ENCODE peak calls at places on chromosomes 5 and 9, in five cellular contexts. One of them, this sample, is unnamed.

GRCh38 chr5:158383485-158383884 is 524.5 kb upstream of the CLINT1 start:
- DNase-seq in neural progenitor cell: no peak
- DNase-seq in GM23248: no peak
- DNase-seq in OCI-LY7: no peak
- DNase-seq in PC-3: no peak
- DNase-seq in this sample: no peak

GRCh38 chr9:134944916-134945315 is 27.2 kb upstream of the FCN1 start:
- DNase-seq in neural progenitor cell: no peak
- DNase-seq in GM23248: no peak
- DNase-seq in OCI-LY7: no peak
- DNase-seq in PC-3: no peak
- DNase-seq in this sample: no peak

GRCh38 chr9:117411547-117411946 is 3.3 kb downstream of the ASTN2 start:
- DNase-seq in PC-3: peak
- DNase-seq in neural progenitor cell: peak
- DNase-seq in GM23248: peak
- DNase-seq in OCI-LY7: peak
- DNase-seq in this sample: peak

GRCh38 chr5:123089971-123090640 is 1.1 kb downstream of the PRDM6 start:
- DNase-seq in GM23248: peak
- DNase-seq in OCI-LY7: no peak
- DNase-seq in neural progenitor cell: peak
- DNase-seq in PC-3: no peak
- DNase-seq in this sample: peak

GRCh38 chr5:36606437-36607113 is at the start of gene SLC1A3:
- DNase-seq in OCI-LY7: no peak
- DNase-seq in neural progenitor cell: peak
- DNase-seq in PC-3: peak
- DNase-seq in GM23248: peak
- DNase-seq in this sample: peak

GRCh38 chr5:158609328-158609727 is 490.4 kb downstream of the EBF1 start:
- DNase-seq in PC-3: no peak
- DNase-seq in neural progenitor cell: no peak
- DNase-seq in GM23248: peak
- DNase-seq in OCI-LY7: no peak
- DNase-seq in this sample: no peak

GRCh38 chr9:133945977-133946753 is 46.0 kb downstream of the VAV2 start:
- DNase-seq in neural progenitor cell: no peak
- DNase-seq in GM23248: no peak
- DNase-seq in PC-3: no peak
- DNase-seq in OCI-LY7: peak
- DNase-seq in this sample: no peak

GRCh38 chr9:106534800-106535199 is 328.2 kb upstream of the ZNF462 start:
- DNase-seq in OCI-LY7: no peak
- DNase-seq in GM23248: no peak
- DNase-seq in PC-3: no peak
- DNase-seq in neural progenitor cell: no peak
- DNase-seq in this sample: no peak

GRCh38 chr9:79809477-79809876 is 237.7 kb downstream of the TLE4 start:
- DNase-seq in OCI-LY7: no peak
- DNase-seq in neural progenitor cell: no peak
- DNase-seq in GM23248: no peak
- DNase-seq in PC-3: no peak
- DNase-seq in this sample: no peak

GRCh38 chr9:28671000-28671399 is 1097.7 kb upstream of the C9orf72 start:
- DNase-seq in GM23248: no peak
- DNase-seq in neural progenitor cell: no peak
- DNase-seq in OCI-LY7: no peak
- DNase-seq in PC-3: no peak
- DNase-seq in this sample: no peak

GRCh38 chr9:28662675-28663074 is 1089.4 kb upstream of the C9orf72 start:
- DNase-seq in neural progenitor cell: no peak
- DNase-seq in OCI-LY7: no peak
- DNase-seq in GM23248: no peak
- DNase-seq in PC-3: no peak
- DNase-seq in this sample: no peak

GRCh38 chr9:28668158-28668557 is 1094.9 kb upstream of the C9orf72 start:
- DNase-seq in OCI-LY7: no peak
- DNase-seq in neural progenitor cell: no peak
- DNase-seq in GM23248: no peak
- DNase-seq in PC-3: no peak
- DNase-seq in this sample: no peak
- TF ChIP-seq EZH2phosphoT487 in OCI-LY7: no peak
- TF ChIP-seq EZH2phosphoT487 in neural progenitor cell: no peak
- TF ChIP-seq EZH2phosphoT487 in GM23248: no peak
- TF ChIP-seq EZH2phosphoT487 in PC-3: no peak
- TF ChIP-seq EZH2phosphoT487 in this sample: no peak

GRCh38 chr9:36145970-36146369 is 9.4 kb downstream of the GLIPR2 start:
- DNase-seq in neural progenitor cell: no peak
- DNase-seq in PC-3: no peak
- DNase-seq in GM23248: no peak
- DNase-seq in OCI-LY7: no peak
- DNase-seq in this sample: no peak

GRCh38 chr9:36144322-36145206 is 8.0 kb downstream of the GLIPR2 start:
- DNase-seq in OCI-LY7: no peak
- DNase-seq in PC-3: no peak
- DNase-seq in neural progenitor cell: no peak
- DNase-seq in GM23248: no peak
- DNase-seq in this sample: no peak

GRCh38 chr9:36148652-36149051 is 12.1 kb downstream of the GLIPR2 start:
- DNase-seq in neural progenitor cell: no peak
- DNase-seq in PC-3: peak
- DNase-seq in OCI-LY7: no peak
- DNase-seq in GM23248: peak
- DNase-seq in this sample: peak

GRCh38 chr9:36147441-36148175 is 11.1 kb downstream of the GLIPR2 start:
- DNase-seq in GM23248: no peak
- DNase-seq in OCI-LY7: no peak
- DNase-seq in neural progenitor cell: no peak
- DNase-seq in PC-3: no peak
- DNase-seq in this sample: no peak

DNA sequence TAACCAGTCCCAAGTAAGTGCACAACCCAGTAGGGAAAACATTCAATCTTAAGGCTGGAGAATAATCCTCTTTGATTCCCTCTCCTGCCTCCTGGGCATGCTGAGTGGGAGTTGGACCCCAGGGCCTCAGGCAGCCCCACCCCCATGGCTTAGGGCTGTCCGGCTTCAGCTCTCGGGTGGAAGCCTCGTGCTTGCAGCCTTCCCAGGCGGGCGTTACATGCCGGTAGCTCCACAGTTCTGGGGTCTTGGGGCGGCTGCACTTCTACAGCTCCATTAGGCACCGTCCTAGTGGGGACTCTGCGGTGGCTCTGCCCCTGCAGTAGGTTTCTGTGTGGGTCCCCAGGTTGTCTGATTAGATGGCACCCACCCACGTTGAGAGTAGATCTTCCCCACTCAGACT is 10.1 kb downstream of the GLIPR2 start:
- DNase-seq in OCI-LY7: no peak
- DNase-seq in PC-3: no peak
- DNase-seq in neural progenitor cell: no peak
- DNase-seq in GM23248: no peak
- DNase-seq in this sample: no peak
- H3K27ac ChIP-seq in OCI-LY7: no peak
- H3K27ac ChIP-seq in PC-3: no peak
- H3K27ac ChIP-seq in neural progenitor cell: no peak
- H3K27ac ChIP-seq in GM23248: no peak
- H3K27ac ChIP-seq in this sample: no peak

GRCh38 chr9:127090341-127090985 is 32.0 kb downstream of the ANGPTL2 start:
- DNase-seq in OCI-LY7: no peak
- DNase-seq in neural progenitor cell: no peak
- DNase-seq in PC-3: no peak
- DNase-seq in GM23248: no peak
- DNase-seq in this sample: no peak

GRCh38 chr9:127091526-127091925 is 30.9 kb downstream of the ANGPTL2 start:
- DNase-seq in OCI-LY7: no peak
- DNase-seq in GM23248: no peak
- DNase-seq in PC-3: no peak
- DNase-seq in neural progenitor cell: no peak
- DNase-seq in this sample: no peak

GRCh38 chr9:127089639-127090081 is 32.8 kb downstream of the ANGPTL2 start:
- DNase-seq in GM23248: no peak
- DNase-seq in PC-3: no peak
- DNase-seq in OCI-LY7: no peak
- DNase-seq in neural progenitor cell: no peak
- DNase-seq in this sample: no peak

GRCh38 chr9:127093319-127094020 is 29.0 kb downstream of the ANGPTL2 start:
- DNase-seq in OCI-LY7: no peak
- DNase-seq in neural progenitor cell: no peak
- DNase-seq in GM23248: no peak
- DNase-seq in PC-3: no peak
- DNase-seq in this sample: no peak

DNA sequence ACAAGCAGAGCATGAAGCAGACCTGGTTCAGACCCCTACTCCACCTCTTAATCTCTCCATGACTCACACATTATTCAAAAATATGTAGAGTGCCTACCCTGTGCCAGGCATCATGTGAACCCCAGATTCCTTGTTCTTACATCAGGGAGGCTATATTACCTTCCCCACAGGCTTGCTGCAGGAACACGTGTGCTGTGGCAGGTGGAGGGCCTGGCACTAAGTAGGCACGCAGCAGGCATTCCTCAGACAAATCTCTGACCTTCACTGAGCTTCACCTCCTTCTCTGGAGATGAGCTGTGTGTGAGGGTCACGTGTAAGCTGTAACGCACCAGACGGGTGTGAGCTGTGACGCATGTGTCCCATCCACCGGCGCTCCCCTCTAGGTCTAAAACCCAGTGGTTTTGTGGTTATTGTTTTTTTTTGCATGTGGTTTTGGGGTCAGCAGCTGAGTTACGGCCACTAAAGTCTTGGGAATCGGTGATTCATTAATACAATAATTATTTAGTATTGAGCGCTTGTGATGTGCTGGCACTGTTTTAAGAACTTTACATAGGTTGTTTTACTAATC is 30.3 kb downstream of the ANGPTL2 start:
- DNase-seq in GM23248: no peak
- DNase-seq in PC-3: no peak
- DNase-seq in neural progenitor cell: no peak
- DNase-seq in OCI-LY7: no peak
- DNase-seq in this sample: no peak
- TF ChIP-seq EZH2phosphoT487 in GM23248: no peak
- TF ChIP-seq EZH2phosphoT487 in PC-3: no peak
- TF ChIP-seq EZH2phosphoT487 in neural progenitor cell: no peak
- TF ChIP-seq EZH2phosphoT487 in OCI-LY7: no peak
- TF ChIP-seq EZH2phosphoT487 in this sample: no peak

GRCh38 chr5:141487131-141487530 is 1.8 kb upstream of the PCDHGC5 start:
- DNase-seq in PC-3: no peak
- DNase-seq in OCI-LY7: no peak
- DNase-seq in GM23248: no peak
- DNase-seq in neural progenitor cell: no peak
- DNase-seq in this sample: no peak

GRCh38 chr5:141486091-141486490 is 1.3 kb downstream of the PCDHGC4 start:
- DNase-seq in neural progenitor cell: no peak
- DNase-seq in OCI-LY7: no peak
- DNase-seq in PC-3: no peak
- DNase-seq in GM23248: no peak
- DNase-seq in this sample: no peak

GRCh38 chr5:141483842-141484241 is 988 bp upstream of the PCDHGC4 start:
- DNase-seq in neural progenitor cell: peak
- DNase-seq in OCI-LY7: no peak
- DNase-seq in GM23248: no peak
- DNase-seq in PC-3: no peak
- DNase-seq in this sample: no peak

GRCh38 chr5:141485305-141486055 is 650 bp downstream of the PCDHGC4 start:
- DNase-seq in OCI-LY7: no peak
- DNase-seq in GM23248: peak
- DNase-seq in neural progenitor cell: peak
- DNase-seq in PC-3: no peak
- DNase-seq in this sample: no peak

GRCh38 chr5:141484499-141485304 is at the start of gene PCDHGC4:
- DNase-seq in neural progenitor cell: peak
- DNase-seq in PC-3: no peak
- DNase-seq in OCI-LY7: peak
- DNase-seq in GM23248: peak
- DNase-seq in this sample: peak
- H3K27ac ChIP-seq in neural progenitor cell: no peak
- H3K27ac ChIP-seq in PC-3: no peak
- H3K27ac ChIP-seq in OCI-LY7: peak
- H3K27ac ChIP-seq in GM23248: no peak
- H3K27ac ChIP-seq in this sample: no peak

DNA sequence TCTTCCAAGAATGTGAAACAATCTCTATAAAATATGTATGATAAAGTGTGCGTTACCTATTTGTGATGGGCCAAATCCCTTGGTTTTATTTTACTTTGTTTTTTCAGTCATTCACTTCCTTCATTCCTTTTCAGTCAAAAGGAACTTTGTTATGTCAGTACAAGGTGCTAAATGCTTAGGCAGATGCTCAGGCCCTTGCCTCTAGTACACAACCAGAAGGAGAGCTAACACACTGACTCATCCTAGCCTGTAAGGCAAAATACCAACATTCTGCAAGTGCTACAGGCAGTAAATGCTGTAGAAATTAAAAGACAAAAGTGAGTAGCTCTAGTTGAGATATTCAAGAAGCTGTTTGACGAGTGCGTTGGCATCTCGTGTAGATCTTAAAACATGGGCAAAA is 49.4 kb downstream of the TRPM6 start:
- DNase-seq in PC-3: peak
- DNase-seq in GM23248: peak
- DNase-seq in neural progenitor cell: no peak
- DNase-seq in OCI-LY7: no peak
- DNase-seq in this sample: no peak
- TF ChIP-seq EZH2phosphoT487 in PC-3: no peak
- TF ChIP-seq EZH2phosphoT487 in GM23248: no peak
- TF ChIP-seq EZH2phosphoT487 in neural progenitor cell: no peak
- TF ChIP-seq EZH2phosphoT487 in OCI-LY7: no peak
- TF ChIP-seq EZH2phosphoT487 in this sample: no peak

DNA sequence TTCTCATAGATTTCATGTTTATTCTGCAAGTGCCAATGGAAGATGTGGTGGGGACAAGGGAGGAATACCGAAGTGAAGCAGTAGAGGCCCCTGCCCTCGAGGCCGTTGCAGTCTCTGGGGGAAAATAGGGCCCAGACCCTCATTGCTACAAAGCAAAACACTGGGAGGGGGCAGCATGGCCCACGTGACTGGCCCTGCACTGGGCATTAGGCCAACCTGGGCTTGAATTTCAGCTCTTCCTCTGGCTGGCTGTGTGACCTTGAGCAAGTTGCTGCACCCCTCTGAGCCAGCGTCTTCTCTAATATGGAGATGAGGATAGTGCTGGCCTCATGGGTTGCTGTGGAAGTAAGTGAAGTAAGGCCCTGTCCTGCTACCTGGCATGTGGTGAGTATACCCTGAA is 709 bp upstream of the SYNPO start:
- DNase-seq in PC-3: no peak
- DNase-seq in GM23248: no peak
- DNase-seq in OCI-LY7: no peak
- DNase-seq in neural progenitor cell: no peak
- DNase-seq in this sample: no peak
- H3K27ac ChIP-seq in PC-3: peak
- H3K27ac ChIP-seq in GM23248: peak
- H3K27ac ChIP-seq in OCI-LY7: no peak
- H3K27ac ChIP-seq in neural progenitor cell: no peak
- H3K27ac ChIP-seq in this sample: peak

This sample was measured in hepatocyte.